ENCODE peak calls at places on chromosomes 7 and 10, in eight cellular contexts. One of them, this sample, is unnamed.

GRCh38 chr7:5689118-5689517 is 92.3 kb downstream of the RNF216 start:
- DNase-seq in iPS-NIHi11: no peak
- DNase-seq in T-helper 2 cell: no peak
- DNase-seq in activated naive CD8-positive, alpha-beta T cell treated with anti-CD3 and anti-CD28 coated beads, Interleukin-2, amount 50 U/mL, for 24 hours: peak; percentile 46
- DNase-seq in CD8-positive, alpha-beta T cell: no peak
- DNase-seq in suprapubic skin: no peak
- DNase-seq in fibroblast of pulmonary artery: peak; percentile 71
- DNase-seq in activated T-cell treated with anti-CD3 and anti-CD28 coated beads, Interleukin-2, amount 50 U/mL, for 72 hours: peak; percentile 72
- DNase-seq in this sample: no peak

GRCh38 chr7:46630031-46630430 is 709.0 kb upstream of the IGFBP3 start:
- DNase-seq in iPS-NIHi11: no peak
- DNase-seq in T-helper 2 cell: no peak
- DNase-seq in activated naive CD8-positive, alpha-beta T cell treated with anti-CD3 and anti-CD28 coated beads, Interleukin-2, amount 50 U/mL, for 24 hours: no peak
- DNase-seq in CD8-positive, alpha-beta T cell: no peak
- DNase-seq in suprapubic skin: no peak
- DNase-seq in fibroblast of pulmonary artery: peak; percentile 21
- DNase-seq in activated T-cell treated with anti-CD3 and anti-CD28 coated beads, Interleukin-2, amount 50 U/mL, for 72 hours: no peak
- DNase-seq in this sample: peak; percentile 25

GRCh38 chr10:103452714-103453230 is 602 bp upstream of the CALHM2 start:
- DNase-seq in iPS-NIHi11: no peak
- DNase-seq in T-helper 2 cell: no peak
- DNase-seq in activated naive CD8-positive, alpha-beta T cell treated with anti-CD3 and anti-CD28 coated beads, Interleukin-2, amount 50 U/mL, for 24 hours: no peak
- DNase-seq in CD8-positive, alpha-beta T cell: no peak
- DNase-seq in suprapubic skin: no peak
- DNase-seq in fibroblast of pulmonary artery: no peak
- DNase-seq in activated T-cell treated with anti-CD3 and anti-CD28 coated beads, Interleukin-2, amount 50 U/mL, for 72 hours: no peak
- DNase-seq in this sample: no peak

GRCh38 chr7:156903232-156903909 is 10.4 kb upstream of the LMBR1 start:
- DNase-seq in iPS-NIHi11: no peak
- DNase-seq in T-helper 2 cell: no peak
- DNase-seq in activated naive CD8-positive, alpha-beta T cell treated with anti-CD3 and anti-CD28 coated beads, Interleukin-2, amount 50 U/mL, for 24 hours: peak; percentile 14
- DNase-seq in CD8-positive, alpha-beta T cell: peak; percentile 33
- DNase-seq in suprapubic skin: no peak
- DNase-seq in fibroblast of pulmonary artery: peak; percentile 69
- DNase-seq in activated T-cell treated with anti-CD3 and anti-CD28 coated beads, Interleukin-2, amount 50 U/mL, for 72 hours: peak; percentile 52
- DNase-seq in this sample: no peak

GRCh38 chr10:30798621-30799020 is 169.1 kb upstream of the LYZL2 start:
- DNase-seq in iPS-NIHi11: no peak
- DNase-seq in T-helper 2 cell: no peak
- DNase-seq in activated naive CD8-positive, alpha-beta T cell treated with anti-CD3 and anti-CD28 coated beads, Interleukin-2, amount 50 U/mL, for 24 hours: no peak
- DNase-seq in CD8-positive, alpha-beta T cell: no peak
- DNase-seq in suprapubic skin: no peak
- DNase-seq in fibroblast of pulmonary artery: no peak
- DNase-seq in activated T-cell treated with anti-CD3 and anti-CD28 coated beads, Interleukin-2, amount 50 U/mL, for 72 hours: no peak
- DNase-seq in this sample: no peak

GRCh38 chr10:17206210-17206709 is 4.8 kb upstream of the TRDMT1 start:
- DNase-seq in iPS-NIHi11: no peak
- DNase-seq in T-helper 2 cell: no peak
- DNase-seq in activated naive CD8-positive, alpha-beta T cell treated with anti-CD3 and anti-CD28 coated beads, Interleukin-2, amount 50 U/mL, for 24 hours: no peak
- DNase-seq in CD8-positive, alpha-beta T cell: no peak
- DNase-seq in suprapubic skin: no peak
- DNase-seq in fibroblast of pulmonary artery: peak; percentile 67
- DNase-seq in activated T-cell treated with anti-CD3 and anti-CD28 coated beads, Interleukin-2, amount 50 U/mL, for 72 hours: peak; percentile 55
- DNase-seq in this sample: no peak

GRCh38 chr10:22453948-22454347 is 108.7 kb downstream of the SPAG6 start:
- DNase-seq in iPS-NIHi11: no peak
- DNase-seq in T-helper 2 cell: no peak
- DNase-seq in activated naive CD8-positive, alpha-beta T cell treated with anti-CD3 and anti-CD28 coated beads, Interleukin-2, amount 50 U/mL, for 24 hours: no peak
- DNase-seq in CD8-positive, alpha-beta T cell: no peak
- DNase-seq in suprapubic skin: no peak
- DNase-seq in fibroblast of pulmonary artery: no peak
- DNase-seq in activated T-cell treated with anti-CD3 and anti-CD28 coated beads, Interleukin-2, amount 50 U/mL, for 72 hours: no peak
- DNase-seq in this sample: no peak

GRCh38 chr7:123433665-123434064 is 100.7 kb downstream of the IQUB start:
- DNase-seq in iPS-NIHi11: no peak
- DNase-seq in T-helper 2 cell: no peak
- DNase-seq in activated naive CD8-positive, alpha-beta T cell treated with anti-CD3 and anti-CD28 coated beads, Interleukin-2, amount 50 U/mL, for 24 hours: no peak
- DNase-seq in CD8-positive, alpha-beta T cell: no peak
- DNase-seq in suprapubic skin: no peak
- DNase-seq in fibroblast of pulmonary artery: no peak
- DNase-seq in activated T-cell treated with anti-CD3 and anti-CD28 coated beads, Interleukin-2, amount 50 U/mL, for 72 hours: no peak
- DNase-seq in this sample: no peak

GRCh38 chr10:60230892-60231291 is 158.8 kb downstream of the ANK3 start:
- DNase-seq in iPS-NIHi11: no peak
- DNase-seq in T-helper 2 cell: no peak
- DNase-seq in activated naive CD8-positive, alpha-beta T cell treated with anti-CD3 and anti-CD28 coated beads, Interleukin-2, amount 50 U/mL, for 24 hours: no peak
- DNase-seq in CD8-positive, alpha-beta T cell: no peak
- DNase-seq in suprapubic skin: no peak
- DNase-seq in fibroblast of pulmonary artery: peak; percentile 30
- DNase-seq in activated T-cell treated with anti-CD3 and anti-CD28 coated beads, Interleukin-2, amount 50 U/mL, for 72 hours: no peak
- DNase-seq in this sample: no peak

GRCh38 chr7:15305002-15305600 is 256.7 kb downstream of the AGMO start:
- DNase-seq in iPS-NIHi11: peak; percentile 42
- DNase-seq in T-helper 2 cell: no peak
- DNase-seq in activated naive CD8-positive, alpha-beta T cell treated with anti-CD3 and anti-CD28 coated beads, Interleukin-2, amount 50 U/mL, for 24 hours: peak; percentile 4
- DNase-seq in CD8-positive, alpha-beta T cell: no peak
- DNase-seq in suprapubic skin: no peak
- DNase-seq in fibroblast of pulmonary artery: peak; percentile 66
- DNase-seq in activated T-cell treated with anti-CD3 and anti-CD28 coated beads, Interleukin-2, amount 50 U/mL, for 72 hours: peak; percentile 16
- DNase-seq in this sample: peak; percentile 15

GRCh38 chr10:49395741-49396665 is at the start of gene DRGX:
- DNase-seq in iPS-NIHi11: no peak
- DNase-seq in T-helper 2 cell: no peak
- DNase-seq in activated naive CD8-positive, alpha-beta T cell treated with anti-CD3 and anti-CD28 coated beads, Interleukin-2, amount 50 U/mL, for 24 hours: no peak
- DNase-seq in CD8-positive, alpha-beta T cell: no peak
- DNase-seq in suprapubic skin: no peak
- DNase-seq in fibroblast of pulmonary artery: no peak
- DNase-seq in activated T-cell treated with anti-CD3 and anti-CD28 coated beads, Interleukin-2, amount 50 U/mL, for 72 hours: no peak
- DNase-seq in this sample: no peak

GRCh38 chr7:84783161-84783803 is 403.6 kb downstream of the SEMA3D start:
- DNase-seq in iPS-NIHi11: peak; percentile 10
- DNase-seq in T-helper 2 cell: no peak
- DNase-seq in activated naive CD8-positive, alpha-beta T cell treated with anti-CD3 and anti-CD28 coated beads, Interleukin-2, amount 50 U/mL, for 24 hours: no peak
- DNase-seq in CD8-positive, alpha-beta T cell: no peak
- DNase-seq in suprapubic skin: no peak
- DNase-seq in fibroblast of pulmonary artery: peak; percentile 36
- DNase-seq in activated T-cell treated with anti-CD3 and anti-CD28 coated beads, Interleukin-2, amount 50 U/mL, for 72 hours: no peak
- DNase-seq in this sample: no peak

GRCh38 chr10:103772096-103772845 is 83.1 kb downstream of the SH3PXD2A start:
- DNase-seq in iPS-NIHi11: peak; percentile 90
- DNase-seq in T-helper 2 cell: peak; percentile 34
- DNase-seq in activated naive CD8-positive, alpha-beta T cell treated with anti-CD3 and anti-CD28 coated beads, Interleukin-2, amount 50 U/mL, for 24 hours: peak; percentile 67
- DNase-seq in CD8-positive, alpha-beta T cell: peak; percentile 58
- DNase-seq in suprapubic skin: peak; percentile 88
- DNase-seq in fibroblast of pulmonary artery: peak; percentile 82
- DNase-seq in activated T-cell treated with anti-CD3 and anti-CD28 coated beads, Interleukin-2, amount 50 U/mL, for 72 hours: peak; percentile 60
- DNase-seq in this sample: peak; percentile 91

GRCh38 chr7:28550580-28551205 is 138.4 kb downstream of the CREB5 start:
- DNase-seq in iPS-NIHi11: no peak
- DNase-seq in T-helper 2 cell: no peak
- DNase-seq in activated naive CD8-positive, alpha-beta T cell treated with anti-CD3 and anti-CD28 coated beads, Interleukin-2, amount 50 U/mL, for 24 hours: no peak
- DNase-seq in CD8-positive, alpha-beta T cell: no peak
- DNase-seq in suprapubic skin: no peak
- DNase-seq in fibroblast of pulmonary artery: no peak
- DNase-seq in activated T-cell treated with anti-CD3 and anti-CD28 coated beads, Interleukin-2, amount 50 U/mL, for 72 hours: no peak
- DNase-seq in this sample: no peak

GRCh38 chr7:67462781-67463191 is 466.2 kb downstream of the TYW1 start:
- DNase-seq in iPS-NIHi11: no peak
- DNase-seq in T-helper 2 cell: no peak
- DNase-seq in activated naive CD8-positive, alpha-beta T cell treated with anti-CD3 and anti-CD28 coated beads, Interleukin-2, amount 50 U/mL, for 24 hours: no peak
- DNase-seq in CD8-positive, alpha-beta T cell: no peak
- DNase-seq in suprapubic skin: no peak
- DNase-seq in fibroblast of pulmonary artery: no peak
- DNase-seq in activated T-cell treated with anti-CD3 and anti-CD28 coated beads, Interleukin-2, amount 50 U/mL, for 72 hours: no peak
- DNase-seq in this sample: no peak

GRCh38 chr10:18377898-18378297 is 237.7 kb downstream of the CACNB2 start:
- DNase-seq in iPS-NIHi11: no peak
- DNase-seq in T-helper 2 cell: no peak
- DNase-seq in activated naive CD8-positive, alpha-beta T cell treated with anti-CD3 and anti-CD28 coated beads, Interleukin-2, amount 50 U/mL, for 24 hours: no peak
- DNase-seq in CD8-positive, alpha-beta T cell: no peak
- DNase-seq in suprapubic skin: no peak
- DNase-seq in fibroblast of pulmonary artery: no peak
- DNase-seq in activated T-cell treated with anti-CD3 and anti-CD28 coated beads, Interleukin-2, amount 50 U/mL, for 72 hours: no peak
- DNase-seq in this sample: no peak

GRCh38 chr7:101815826-101816488 is 1.5 kb upstream of the CUX1 start:
- DNase-seq in iPS-NIHi11: peak; percentile 87
- DNase-seq in T-helper 2 cell: peak; percentile 47
- DNase-seq in activated naive CD8-positive, alpha-beta T cell treated with anti-CD3 and anti-CD28 coated beads, Interleukin-2, amount 50 U/mL, for 24 hours: peak; percentile 65
- DNase-seq in CD8-positive, alpha-beta T cell: peak; percentile 52
- DNase-seq in suprapubic skin: peak; percentile 72
- DNase-seq in fibroblast of pulmonary artery: peak; percentile 83
- DNase-seq in activated T-cell treated with anti-CD3 and anti-CD28 coated beads, Interleukin-2, amount 50 U/mL, for 72 hours: peak; percentile 82
- DNase-seq in this sample: peak; percentile 75

GRCh38 chr7:142632291-142633134 is 116.8 kb upstream of the PRSS1 start:
- DNase-seq in iPS-NIHi11: peak; percentile 87
- DNase-seq in T-helper 2 cell: no peak
- DNase-seq in activated naive CD8-positive, alpha-beta T cell treated with anti-CD3 and anti-CD28 coated beads, Interleukin-2, amount 50 U/mL, for 24 hours: peak; percentile 48
- DNase-seq in CD8-positive, alpha-beta T cell: peak; percentile 26
- DNase-seq in suprapubic skin: no peak
- DNase-seq in fibroblast of pulmonary artery: peak; percentile 72
- DNase-seq in activated T-cell treated with anti-CD3 and anti-CD28 coated beads, Interleukin-2, amount 50 U/mL, for 72 hours: peak; percentile 52
- DNase-seq in this sample: peak; percentile 51

GRCh38 chr7:39637963-39638485 is 14.7 kb downstream of the RALA start:
- DNase-seq in iPS-NIHi11: no peak
- DNase-seq in T-helper 2 cell: no peak
- DNase-seq in activated naive CD8-positive, alpha-beta T cell treated with anti-CD3 and anti-CD28 coated beads, Interleukin-2, amount 50 U/mL, for 24 hours: no peak
- DNase-seq in CD8-positive, alpha-beta T cell: no peak
- DNase-seq in suprapubic skin: no peak
- DNase-seq in fibroblast of pulmonary artery: no peak
- DNase-seq in activated T-cell treated with anti-CD3 and anti-CD28 coated beads, Interleukin-2, amount 50 U/mL, for 72 hours: no peak
- DNase-seq in this sample: no peak

GRCh38 chr7:45973725-45974532 is 52.9 kb upstream of the IGFBP3 start:
- DNase-seq in iPS-NIHi11: no peak
- DNase-seq in T-helper 2 cell: no peak
- DNase-seq in activated naive CD8-positive, alpha-beta T cell treated with anti-CD3 and anti-CD28 coated beads, Interleukin-2, amount 50 U/mL, for 24 hours: no peak
- DNase-seq in CD8-positive, alpha-beta T cell: no peak
- DNase-seq in suprapubic skin: no peak
- DNase-seq in fibroblast of pulmonary artery: peak; percentile 64
- DNase-seq in activated T-cell treated with anti-CD3 and anti-CD28 coated beads, Interleukin-2, amount 50 U/mL, for 72 hours: no peak
- DNase-seq in this sample: peak; percentile 34